ENCODE peak calls at places on chromosomes 6 and 20, in seven cellular contexts. V, C, E, O, S, B and T are unnamed samples.

GRCh38 chr6:79421707-79422484 is 115.3 kb downstream of the LCA5 start:
- DNase-seq in V (no peak), C (peak; percentile 78), E (peak; percentile 11), O (peak; percentile 60), S (no peak), B (no peak), T (no peak)

GRCh38 chr6:148747493-148748160 is 797 bp downstream of the UST start:
- DNase-seq in V (peak; percentile 50), C (no peak), E (peak; percentile 70), O (peak; percentile 26), S (peak; percentile 87), B (peak; percentile 59), T (peak; percentile 89)

GRCh38 chr6:118562959-118563358 is 14.9 kb downstream of the PLN start:
- DNase-seq in V (no peak), C (no peak), E (no peak), O (no peak), S (no peak), B (no peak), T (no peak)

GRCh38 chr6:163408352-163408991 is 6.0 kb upstream of the QKI start:
- DNase-seq in V (no peak), C (no peak), E (no peak), O (no peak), S (no peak), B (no peak), T (no peak)

GRCh38 chr20:48727226-48727625 is 100.6 kb downstream of the PREX1 start:
- DNase-seq in V (no peak), C (no peak), E (no peak), O (no peak), S (no peak), B (no peak), T (no peak)

GRCh38 chr6:137850137-137850714 is 16.8 kb upstream of the TNFAIP3 start:
- DNase-seq in V (no peak), C (no peak), E (no peak), O (no peak), S (no peak), B (no peak), T (no peak)

GRCh38 chr6:107784669-107785068 is 39.4 kb downstream of the SCML4 start:
- DNase-seq in V (peak; percentile 49), C (no peak), E (no peak), O (no peak), S (no peak), B (no peak), T (no peak)

GRCh38 chr6:21171801-21172200 is 421.8 kb upstream of the SOX4 start:
- DNase-seq in V (no peak), C (no peak), E (no peak), O (no peak), S (no peak), B (no peak), T (no peak)

GRCh38 chr6:72865467-72865866 is 243.6 kb downstream of the KCNQ5 start:
- DNase-seq in V (no peak), C (no peak), E (peak; percentile 23), O (no peak), S (no peak), B (no peak), T (no peak)

GRCh38 chr6:38143191-38144154 is 323.9 kb downstream of the ZFAND3 start:
- DNase-seq in V (no peak), C (no peak), E (no peak), O (no peak), S (no peak), B (no peak), T (no peak)

GRCh38 chr6:125020385-125020784 is 58.1 kb downstream of the RNF217 start:
- DNase-seq in V (no peak), C (no peak), E (no peak), O (no peak), S (no peak), B (no peak), T (peak; percentile 64)

GRCh38 chr20:44848254-44849015 is 37.1 kb upstream of the YWHAB start:
- DNase-seq in V (no peak), C (no peak), E (no peak), O (no peak), S (no peak), B (no peak), T (no peak)

GRCh38 chr6:63351995-63352586 is 32.3 kb upstream of the LGSN start:
- DNase-seq in V (no peak), C (peak; percentile 37), E (peak; percentile 58), O (peak; percentile 68), S (no peak), B (no peak), T (peak; percentile 4)

GRCh38 chr6:29376003-29376402 is 912 bp upstream of the OR12D3 start:
- DNase-seq in V (no peak), C (no peak), E (no peak), O (peak; percentile 12), S (peak; percentile 11), B (no peak), T (peak; percentile 47)

GRCh38 chr20:38343107-38343797 is 3.0 kb upstream of the LBP start:
- DNase-seq in V (no peak), C (no peak), E (no peak), O (no peak), S (no peak), B (peak; percentile 42), T (no peak)

GRCh38 chr6:150025201-150025917 is at the start of gene RAET1L:
- DNase-seq in V (peak; percentile 61), C (peak; percentile 63), E (peak; percentile 28), O (no peak), S (no peak), B (no peak), T (peak; percentile 43)

GRCh38 chr20:45998337-45998736 is 10.4 kb upstream of the MMP9 start:
- DNase-seq in V (no peak), C (no peak), E (no peak), O (no peak), S (no peak), B (no peak), T (no peak)

GRCh38 chr6:44431118-44431725 is 43.7 kb downstream of the CDC5L start:
- DNase-seq in V (peak; percentile 34), C (peak; percentile 37), E (peak; percentile 71), O (peak; percentile 59), S (peak; percentile 67), B (no peak), T (peak; percentile 74)

GRCh38 chr6:35068644-35069043 is 72.5 kb downstream of the TCP11 start:
- DNase-seq in V (no peak), C (no peak), E (no peak), O (no peak), S (no peak), B (no peak), T (no peak)